ENCODE peak calls at places on chromosomes 2 and 18, in eight cellular contexts. H is lower lobe of right lung, P is upper lobe of right lung, F is Panc1, I is Peyer's patch, Q is left lung, E is heart left ventricle, W is breast epithelium. T is an unnamed sample.

GRCh38 chr2:172021955-172022354 is 22.2 kb downstream of the METAP1D start:
- DNase-seq in W (no peak), E (no peak), H (no peak), Q (no peak), F (no peak), I (no peak), P (no peak), T (peak; percentile 65)

GRCh38 chr18:29123706-29124530 is 947.0 kb upstream of the CDH2 start:
- DNase-seq in E (no peak), F (no peak), P (no peak), W (no peak), I (no peak), H (no peak), Q (no peak), T (peak; percentile 3)

GRCh38 chr18:22594155-22594690 is 176.5 kb upstream of the CTAGE1 start:
- DNase-seq in E (no peak), I (no peak), P (no peak), Q (no peak), H (no peak), F (no peak), W (no peak), T (no peak)

GRCh38 chr2:177342736-177343135 is 49.8 kb upstream of the AGPS start:
- DNase-seq in Q (no peak), E (no peak), P (no peak), H (no peak), I (no peak), F (no peak), W (no peak), T (no peak)

GRCh38 chr2:171317492-171318125 is 116.2 kb downstream of the METTL8 start:
- DNase-seq in Q (no peak), I (no peak), P (no peak), H (no peak), W (no peak), E (no peak), F (no peak), T (no peak)

GRCh38 chr2:208285853-208286252 is 19.8 kb downstream of the PIKFYVE start:
- DNase-seq in I (no peak), Q (no peak), F (no peak), W (no peak), H (no peak), P (no peak), E (no peak), T (no peak)

GRCh38 chr18:67417864-67418523 is 98.5 kb downstream of the DSEL start:
- DNase-seq in W (no peak), P (no peak), E (no peak), F (no peak), I (no peak), H (no peak), Q (no peak), T (peak; percentile 73)

GRCh38 chr2:223084873-223085272 is 32.9 kb downstream of the KCNE4 start:
- DNase-seq in Q (no peak), H (no peak), W (no peak), P (no peak), F (no peak), E (peak; percentile 44), I (no peak), T (no peak)

GRCh38 chr2:12047761-12048160 is 301.3 kb downstream of the LPIN1 start:
- DNase-seq in P (no peak), I (no peak), H (no peak), Q (no peak), W (no peak), E (no peak), F (no peak), T (no peak)

GRCh38 chr2:24402242-24403092 is 42.1 kb upstream of the ITSN2 start:
- DNase-seq in E (no peak), P (no peak), F (no peak), H (no peak), Q (peak; percentile 67), I (no peak), W (no peak), T (peak; percentile 13)

GRCh38 chr2:20868377-20868776 is 45.5 kb upstream of the LDAH start:
- DNase-seq in I (no peak), W (no peak), Q (no peak), F (no peak), H (no peak), P (no peak), E (no peak), T (no peak)

GRCh38 chr2:218382785-218383184 is 712 bp downstream of the SLC11A1 start:
- DNase-seq in Q (no peak), I (no peak), P (no peak), H (no peak), F (no peak), E (no peak), W (no peak), T (no peak)

GRCh38 chr2:218383892-218384519 is 1.9 kb downstream of the SLC11A1 start:
- DNase-seq in E (no peak), P (peak; percentile 64), F (no peak), I (peak; percentile 43), W (no peak), Q (peak; percentile 72), H (peak; percentile 48), T (peak; percentile 48)

GRCh38 chr2:218387369-218388194 is 5.5 kb downstream of the SLC11A1 start:
- DNase-seq in E (peak; percentile 52), P (peak; percentile 91), W (no peak), F (no peak), Q (peak; percentile 91), H (peak; percentile 85), I (peak; percentile 73), T (peak; percentile 66)

GRCh38 chr2:218386505-218387368 is 4.7 kb downstream of the SLC11A1 start:
- DNase-seq in F (no peak), P (no peak), Q (peak; percentile 47), H (no peak), W (no peak), I (peak; percentile 46), E (no peak), T (no peak)

GRCh38 chr2:218384975-218385374 is 2.9 kb downstream of the SLC11A1 start:
- DNase-seq in W (no peak), F (no peak), H (peak; percentile 46), Q (peak; percentile 47), I (no peak), E (no peak), P (peak; percentile 66), T (no peak)
- H3K4me1 ChIP-seq in W (no peaks in the 10 kb centered on the region), F (peaks cover 6% of the 10 kb centered on the region), H (peaks cover 6% of the 10 kb centered on the region), Q (no peaks in the 10 kb centered on the region), I (no peaks in the 10 kb centered on the region), E (peaks cover 6% of the 10 kb centered on the region), P (peaks cover 8% of the 10 kb centered on the region), T (no peaks in the 10 kb centered on the region)

GRCh38 chr2:85242321-85242720 is 85.5 kb downstream of the TGOLN2 start:
- DNase-seq in I (peak; percentile 24), P (no peak), H (no peak), E (no peak), W (no peak), F (no peak), Q (no peak), T (no peak)
- H3K4me1 ChIP-seq in I (no peaks in the 10 kb centered on the region), P (peaks cover 16% of the 10 kb centered on the region), H (peaks cover 42% of the 10 kb centered on the region), E (peaks cover 66% of the 10 kb centered on the region), W (peaks cover 4% of the 10 kb centered on the region), F (peaks cover 29% of the 10 kb centered on the region), Q (peaks cover 5% of the 10 kb centered on the region), T (peaks cover 17% of the 10 kb centered on the region)

DNA sequence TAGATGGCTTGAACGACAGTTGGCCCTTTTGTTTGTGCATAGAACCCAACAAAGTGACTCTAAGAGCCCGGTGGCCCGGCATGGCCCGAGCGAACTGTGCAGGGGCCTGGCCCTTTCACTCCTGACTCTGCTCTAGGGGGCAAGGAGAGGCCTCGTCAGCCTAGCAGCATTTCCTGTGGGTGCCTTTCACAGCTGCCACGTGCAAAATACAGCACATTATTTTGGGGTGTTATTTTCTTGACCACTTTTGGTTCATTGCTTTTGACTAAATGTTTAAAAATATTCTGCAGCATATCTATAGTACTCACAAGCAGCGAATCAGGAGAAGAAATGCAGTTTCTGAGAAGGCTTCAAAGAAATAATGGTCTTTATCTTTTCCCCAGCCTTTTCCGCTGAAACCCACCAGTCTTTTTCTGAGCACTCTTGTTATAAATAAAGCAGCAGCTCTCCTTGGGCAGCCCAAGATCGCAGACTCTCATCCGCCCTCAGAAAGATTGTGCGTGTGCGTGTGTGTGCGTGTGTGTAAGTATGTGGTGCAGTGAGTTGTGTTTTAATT is 31.3 kb downstream of the DGKD start:
- DNase-seq in Q (no peak), E (no peak), H (no peak), P (no peak), I (no peak), W (no peak), F (no peak), T (no peak)
- H3K4me1 ChIP-seq in Q (peaks cover 21% of the 10 kb centered on the region), E (peaks cover 52% of the 10 kb centered on the region), H (peaks cover 41% of the 10 kb centered on the region), P (peaks cover 36% of the 10 kb centered on the region), I (no peaks in the 10 kb centered on the region), W (peaks cover 9% of the 10 kb centered on the region), F (peaks cover 7% of the 10 kb centered on the region), T (peaks cover 22% of the 10 kb centered on the region)

GRCh38 chr2:101142163-101142562 is 9.0 kb downstream of the TBC1D8 start:
- DNase-seq in I (no peak), P (no peak), E (no peak), W (no peak), Q (no peak), F (no peak), H (no peak), T (no peak)
- H3K4me1 ChIP-seq in I (no peaks in the 10 kb centered on the region), P (peaks cover 7% of the 10 kb centered on the region), E (peaks cover 64% of the 10 kb centered on the region), W (no peaks in the 10 kb centered on the region), Q (no peaks in the 10 kb centered on the region), F (peaks cover 85% of the 10 kb centered on the region), H (peaks cover 30% of the 10 kb centered on the region), T (peaks cover 8% of the 10 kb centered on the region)

GRCh38 chr2:18829976-18830375 is 240.6 kb upstream of the NT5C1B start:
- DNase-seq in P (no peak), H (no peak), W (no peak), E (no peak), I (no peak), Q (no peak), F (no peak), T (no peak)
- H3K4me1 ChIP-seq in P (peaks cover 9% of the 10 kb centered on the region), H (peaks cover 15% of the 10 kb centered on the region), W (no peaks in the 10 kb centered on the region), E (peaks cover 42% of the 10 kb centered on the region), I (no peaks in the 10 kb centered on the region), Q (peaks cover 4% of the 10 kb centered on the region), F (no peaks in the 10 kb centered on the region), T (peaks cover 61% of the 10 kb centered on the region)

DNA sequence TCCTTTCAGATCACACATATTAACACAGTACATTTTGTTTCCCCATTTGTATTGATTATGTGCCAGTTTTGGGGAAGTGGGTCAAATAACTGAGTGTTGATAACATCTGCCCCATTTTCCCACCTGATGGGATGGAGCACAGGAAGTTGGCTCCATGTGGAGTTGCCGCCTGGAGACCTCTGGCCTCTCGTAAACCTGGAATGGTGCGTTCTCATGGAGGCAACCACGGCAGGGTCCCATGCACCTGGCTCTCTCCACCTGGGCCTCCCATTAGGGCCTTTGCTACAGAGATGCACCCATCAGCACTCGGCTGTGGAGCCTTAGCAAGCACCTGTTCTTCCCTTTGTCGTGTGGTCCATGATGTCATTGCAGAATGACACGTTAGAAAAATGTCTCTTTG is 130.6 kb downstream of the MBP start:
- DNase-seq in F (no peak), I (no peak), W (no peak), Q (no peak), E (no peak), P (peak; percentile 55), H (no peak), T (no peak)
- H3K4me1 ChIP-seq in F (peaks cover 8% of the 10 kb centered on the region), I (no peaks in the 10 kb centered on the region), W (no peaks in the 10 kb centered on the region), Q (no peaks in the 10 kb centered on the region), E (peaks cover 6% of the 10 kb centered on the region), P (peaks cover under 1% of the 10 kb centered on the region), H (peaks cover 31% of the 10 kb centered on the region), T (no peaks in the 10 kb centered on the region)